ENCODE peak calls at places on chromosomes 2 and 18, in nine cellular contexts. F is CD8-positive, alpha-beta memory T cell; D is PC-9; B is mesenchymal stem cell; K is CD4-positive, alpha-beta T cell; M is GM23248; P is endodermal cell; R is right cardiac atrium; N is spleen. W is an unnamed sample.

GRCh38 chr2:43328157-43328556 is 101.8 kb upstream of the ZFP36L2 start:
- DNase-seq in F (no peak), D (no peak), B (no peak), K (no peak), M (no peak), P (no peak), R (no peak), N (no peak), W (no peak)

GRCh38 chr18:10514082-10514481 is 11.7 kb upstream of the NAPG start:
- DNase-seq in F (no peak), D (no peak), B (no peak), K (no peak), M (no peak), P (no peak), R (no peak), N (no peak), W (no peak)

GRCh38 chr2:110869472-110870446 is 137.4 kb downstream of the ACOXL start:
- DNase-seq in F (no peak), D (peak; percentile 84), B (peak; percentile 2), K (no peak), M (peak; percentile 12), P (peak; percentile 67), R (no peak), N (no peak), W (no peak)

GRCh38 chr2:202871161-202872141 is at the start of gene ICA1L:
- DNase-seq in F (peak; percentile 69), D (peak; percentile 49), B (peak; percentile 75), K (peak; percentile 17), M (peak; percentile 85), P (peak; percentile 88), R (peak; percentile 76), N (peak; percentile 87), W (peak; percentile 38)

GRCh38 chr2:20453087-20453486 is 6.2 kb downstream of the RHOB start:
- DNase-seq in F (no peak), D (no peak), B (no peak), K (no peak), M (no peak), P (no peak), R (no peak), N (no peak), W (no peak)

GRCh38 chr2:145874466-145874865 is 1354.5 kb upstream of the ZEB2 start:
- DNase-seq in F (no peak), D (no peak), B (peak; percentile 18), K (no peak), M (peak; percentile 86), P (no peak), R (no peak), N (no peak), W (no peak)

GRCh38 chr2:226475650-226476049 is 324.0 kb downstream of the IRS1 start:
- DNase-seq in F (no peak), D (peak; percentile 8), B (peak; percentile 72), K (no peak), M (peak; percentile 77), P (no peak), R (no peak), N (no peak), W (no peak)

GRCh38 chr2:69152847-69153246 is 139.9 kb downstream of the ANTXR1 start:
- DNase-seq in F (no peak), D (no peak), B (no peak), K (no peak), M (no peak), P (no peak), R (no peak), N (no peak), W (no peak)

GRCh38 chr18:44229693-44230108 is 451.0 kb upstream of the SETBP1 start:
- DNase-seq in F (no peak), D (no peak), B (peak; percentile 3), K (no peak), M (peak; percentile 51), P (no peak), R (peak; percentile 84), N (no peak), W (no peak)
- H3K9me3 ChIP-seq in F (no peaks in the 10 kb centered on the region), D (no peaks in the 10 kb centered on the region), B (no peaks in the 10 kb centered on the region), K (no peaks in the 10 kb centered on the region), M (no peaks in the 10 kb centered on the region), P (no peaks in the 10 kb centered on the region), R (no peaks in the 10 kb centered on the region), N (no peaks in the 10 kb centered on the region), W (no peaks in the 10 kb centered on the region)

GRCh38 chr2:147211484-147211883 is 633.3 kb upstream of the ACVR2A start:
- DNase-seq in F (no peak), D (no peak), B (no peak), K (no peak), M (no peak), P (no peak), R (no peak), N (no peak), W (no peak)
- H3K9me3 ChIP-seq in F (no peaks in the 10 kb centered on the region), D (no peaks in the 10 kb centered on the region), B (peaks cover 21% of the 10 kb centered on the region), K (no peaks in the 10 kb centered on the region), M (peaks cover 4% of the 10 kb centered on the region), P (peaks cover 16% of the 10 kb centered on the region), R (no peaks in the 10 kb centered on the region), N (peaks cover 14% of the 10 kb centered on the region), W (no peaks in the 10 kb centered on the region)

DNA sequence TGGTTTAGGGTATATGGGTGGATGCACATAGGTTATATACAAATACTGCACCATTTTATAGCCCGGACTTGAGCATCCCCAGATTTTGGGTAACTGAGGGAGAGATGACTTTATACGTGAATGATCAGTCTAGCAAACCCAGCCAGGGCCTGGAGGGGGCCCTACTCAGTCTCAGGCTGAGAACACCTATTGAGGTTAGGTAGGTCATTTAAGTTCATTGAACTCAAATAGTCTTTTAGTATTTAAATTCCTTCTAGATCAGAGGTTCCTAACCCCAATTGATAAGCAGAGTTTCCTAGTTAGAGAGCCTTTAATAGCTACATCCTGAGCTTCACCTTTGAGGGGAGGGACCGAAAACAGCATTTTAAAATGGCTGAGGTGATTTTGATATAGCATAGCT is 487.0 kb downstream of the DCC start:
- DNase-seq in F (no peak), D (no peak), B (no peak), K (no peak), M (no peak), P (no peak), R (no peak), N (no peak), W (no peak)
- H3K9me3 ChIP-seq in F (no peaks in the 10 kb centered on the region), D (no peaks in the 10 kb centered on the region), B (no peaks in the 10 kb centered on the region), K (no peaks in the 10 kb centered on the region), M (no peaks in the 10 kb centered on the region), P (no peaks in the 10 kb centered on the region), R (no peaks in the 10 kb centered on the region), N (no peaks in the 10 kb centered on the region), W (no peaks in the 10 kb centered on the region)

DNA sequence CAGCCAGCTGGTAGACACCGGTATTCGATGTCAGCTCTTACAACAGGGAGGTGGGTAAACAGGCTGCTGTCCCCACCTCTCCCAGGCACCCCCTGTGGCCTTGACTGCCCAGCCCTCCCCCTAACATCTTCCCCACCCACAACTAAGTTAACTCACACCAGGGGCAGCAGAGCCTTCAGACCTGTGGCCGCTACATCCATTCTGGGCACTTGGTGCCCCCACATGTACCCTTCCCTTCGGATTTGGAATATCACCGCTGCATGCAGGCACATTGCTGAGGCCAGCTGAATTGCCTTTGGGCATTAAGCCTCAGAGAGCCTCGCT is 130.3 kb downstream of the MYCN start:
- DNase-seq in F (no peak), D (no peak), B (no peak), K (no peak), M (no peak), P (no peak), R (no peak), N (no peak), W (no peak)
- H3K9me3 ChIP-seq in F (no peaks in the 10 kb centered on the region), D (no peaks in the 10 kb centered on the region), B (no peaks in the 10 kb centered on the region), K (no peaks in the 10 kb centered on the region), M (no peaks in the 10 kb centered on the region), P (peaks cover 10% of the 10 kb centered on the region), R (no peaks in the 10 kb centered on the region), N (no peaks in the 10 kb centered on the region), W (no peaks in the 10 kb centered on the region)

GRCh38 chr2:116224610-116225009 is 1589.9 kb upstream of the DDX18 start:
- DNase-seq in F (no peak), D (no peak), B (no peak), K (no peak), M (no peak), P (no peak), R (no peak), N (no peak), W (no peak)
- H3K9me3 ChIP-seq in F (no peaks in the 10 kb centered on the region), D (no peaks in the 10 kb centered on the region), B (peaks cover 19% of the 10 kb centered on the region), K (peaks cover 5% of the 10 kb centered on the region), M (no peaks in the 10 kb centered on the region), P (no peaks in the 10 kb centered on the region), R (no peaks in the 10 kb centered on the region), N (peaks cover 39% of the 10 kb centered on the region), W (no peaks in the 10 kb centered on the region)

GRCh38 chr2:129459881-129460280 is 519.6 kb upstream of the RAB6C start:
- DNase-seq in F (no peak), D (no peak), B (no peak), K (no peak), M (no peak), P (no peak), R (no peak), N (no peak), W (no peak)
- H3K9me3 ChIP-seq in F (no peaks in the 10 kb centered on the region), D (no peaks in the 10 kb centered on the region), B (no peaks in the 10 kb centered on the region), K (no peaks in the 10 kb centered on the region), M (no peaks in the 10 kb centered on the region), P (no peaks in the 10 kb centered on the region), R (no peaks in the 10 kb centered on the region), N (no peaks in the 10 kb centered on the region), W (no peaks in the 10 kb centered on the region)